ENCODE peak calls at places on chromosomes 6 and 20, in ten cellular contexts. D is effector memory CD4-positive, alpha-beta T cell; M is stimulated activated CD4-positive, alpha-beta T cell treated with anti-CD3 and anti-CD28 coated beads, Interleukin-1b, Interleukin-23, amount 100 ng/mL, for 4 hours; E is nucleus accumbens; O is T-helper 2 cell treated with Interferon-gamma antibody and Interleukin-4, amounts not matched to agents 5 μg/mL and 100 μg/mL, for 36 hours; B is SJSA1; Q is bronchial epithelial cell; A is heart left ventricle; U is germinal center; K is endothelial cell. J is an unnamed sample.

GRCh38 chr6:36245572-36246031 is 24.3 kb upstream of the PNPLA1 start:
- DNase-seq in E (no peak), U (peak; percentile 49), D (no peak), K (no peak), B (no peak), Q (no peak), O (no peak), A (no peak), M (no peak), J (no peak)

GRCh38 chr20:25310268-25310920 is 62.5 kb downstream of the PYGB start:
- DNase-seq in D (peak; percentile 7), U (no peak), O (peak; percentile 67), M (peak; percentile 8), E (peak; percentile 28), Q (peak; percentile 83), A (peak; percentile 65), B (peak; percentile 91), K (no peak), J (peak; percentile 38)

GRCh38 chr20:39263076-39263475 is 300.9 kb downstream of the DHX35 start:
- DNase-seq in Q (peak; percentile 41), U (no peak), E (no peak), D (no peak), O (no peak), K (no peak), M (no peak), A (no peak), B (no peak), J (no peak)

GRCh38 chr20:47642624-47643023 is 140.9 kb downstream of the NCOA3 start:
- DNase-seq in E (no peak), O (no peak), U (no peak), A (no peak), D (no peak), K (no peak), B (no peak), Q (no peak), M (no peak), J (no peak)

GRCh38 chr20:6489361-6490154 is 277.9 kb upstream of the BMP2 start:
- DNase-seq in A (no peak), U (no peak), D (no peak), B (no peak), M (no peak), Q (peak; percentile 65), E (no peak), O (no peak), K (no peak), J (no peak)

GRCh38 chr20:8305449-8305978 is 173.4 kb downstream of the PLCB1 start:
- DNase-seq in U (peak; percentile 42), B (peak; percentile 43), D (peak; percentile 50), Q (peak; percentile 67), A (peak; percentile 56), E (no peak), K (peak; percentile 49), M (peak; percentile 54), O (peak; percentile 59), J (no peak)

GRCh38 chr6:85620308-85620707 is 22.4 kb downstream of the SYNCRIP start:
- DNase-seq in O (no peak), A (no peak), Q (no peak), K (no peak), M (no peak), E (no peak), D (no peak), B (no peak), U (no peak), J (no peak)

GRCh38 chr6:28078836-28079235 is 1.5 kb upstream of the ZNF165 start:
- DNase-seq in K (no peak), M (no peak), A (no peak), E (no peak), Q (no peak), B (no peak), U (no peak), D (no peak), O (no peak), J (no peak)

GRCh38 chr6:43668151-43669028 is 19.2 kb downstream of the MRPS18A start:
- DNase-seq in M (peak; percentile 23), Q (peak; percentile 89), B (peak; percentile 61), A (peak; percentile 68), O (peak; percentile 35), D (no peak), K (peak; percentile 70), U (peak; percentile 77), E (peak; percentile 19), J (peak; percentile 62)

GRCh38 chr6:56837322-56837894 is 117.5 kb upstream of the BEND6 start:
- DNase-seq in K (no peak), E (no peak), D (no peak), A (no peak), U (no peak), M (no peak), O (no peak), B (no peak), Q (no peak), J (no peak)

GRCh38 chr6:42113929-42114636 is 28.3 kb downstream of the C6orf132 start:
- DNase-seq in A (no peak), K (no peak), O (no peak), B (no peak), U (no peak), E (no peak), M (no peak), Q (peak; percentile 33), D (no peak), J (no peak)

GRCh38 chr20:19412254-19412653 is 199.8 kb downstream of the SLC24A3 start:
- DNase-seq in A (no peak), M (no peak), U (no peak), Q (no peak), E (no peak), K (no peak), O (no peak), D (no peak), B (no peak), J (no peak)

GRCh38 chr6:121510568-121511177 is 75.2 kb downstream of the GJA1 start:
- DNase-seq in E (no peak), Q (peak; percentile 61), D (no peak), U (no peak), O (no peak), A (no peak), K (no peak), M (no peak), B (no peak), J (no peak)

GRCh38 chr6:108782231-108783041 is 65.8 kb upstream of the ARMC2 start:
- DNase-seq in A (peak; percentile 88), E (peak; percentile 70), M (peak; percentile 66), K (peak; percentile 70), Q (peak; percentile 89), U (peak; percentile 77), O (peak; percentile 69), D (peak; percentile 54), B (peak; percentile 81), J (peak; percentile 12)

GRCh38 chr6:136738178-136739057 is 53.9 kb downstream of the MAP3K5 start:
- DNase-seq in U (no peak), B (no peak), Q (no peak), D (no peak), E (no peak), M (no peak), O (no peak), K (no peak), A (no peak), J (no peak)

GRCh38 chr20:33130553-33130952 is 37.4 kb upstream of the BPIFA2 start:
- DNase-seq in O (no peak), A (no peak), Q (peak; percentile 97), D (no peak), K (no peak), U (no peak), M (no peak), E (no peak), B (peak; percentile 7), J (no peak)

GRCh38 chr6:150334790-150335783 is 33.7 kb upstream of the IYD start:
- DNase-seq in K (peak; percentile 57), E (peak; percentile 4), A (no peak), D (no peak), M (no peak), O (peak; percentile 7), Q (peak; percentile 78), U (peak; percentile 64), B (peak; percentile 51), J (no peak)

GRCh38 chr6:85390775-85391174 is 59.1 kb upstream of the NT5E start:
- DNase-seq in K (no peak), M (no peak), E (no peak), B (no peak), A (no peak), D (no peak), O (no peak), U (no peak), Q (peak; percentile 53), J (no peak)

GRCh38 chr20:53795170-53795569 is 201.5 kb upstream of the ZNF217 start:
- DNase-seq in K (no peak), Q (peak; percentile 66), U (no peak), M (no peak), D (no peak), A (no peak), E (no peak), B (no peak), O (no peak), J (no peak)

GRCh38 chr6:151036869-151037680 is 171.6 kb downstream of the MTHFD1L start:
- DNase-seq in A (no peak), Q (peak; percentile 90), M (no peak), E (no peak), O (peak; percentile 40), K (no peak), B (no peak), U (no peak), D (no peak), J (no peak)

GRCh38 chr6:54992789-54993188 is 146.2 kb downstream of the FAM83B start:
- DNase-seq in Q (peak; percentile 41), M (no peak), K (no peak), A (no peak), O (no peak), E (no peak), D (no peak), B (no peak), U (no peak), J (no peak)

GRCh38 chr20:9488063-9488462 is 26.3 kb upstream of the LAMP5 start:
- DNase-seq in U (no peak), E (no peak), A (no peak), D (no peak), K (no peak), O (no peak), Q (no peak), B (no peak), M (no peak), J (no peak)

GRCh38 chr20:39214778-39215177 is 252.6 kb downstream of the DHX35 start:
- DNase-seq in E (no peak), Q (no peak), O (no peak), M (no peak), D (no peak), K (no peak), B (no peak), A (no peak), U (no peak), J (no peak)

GRCh38 chr6:1762203-1762602 is 152.5 kb downstream of the FOXC1 start:
- DNase-seq in B (no peak), K (no peak), D (no peak), E (no peak), Q (peak; percentile 76), M (no peak), U (no peak), A (no peak), O (no peak), J (no peak)

GRCh38 chr20:39829255-39829654 is 859.8 kb downstream of the MAFB start:
- DNase-seq in B (no peak), U (no peak), M (no peak), A (no peak), Q (no peak), E (no peak), O (no peak), D (no peak), K (peak; percentile 23), J (no peak)

GRCh38 chr20:3935956-3936340 is 46.8 kb downstream of the PANK2 start:
- DNase-seq in Q (no peak), K (no peak), B (no peak), U (no peak), E (no peak), M (no peak), D (no peak), A (no peak), O (no peak), J (no peak)

GRCh38 chr6:151109361-151109760 is 130.4 kb upstream of the AKAP12 start:
- DNase-seq in A (no peak), B (peak; percentile 78), Q (no peak), K (no peak), U (no peak), D (no peak), O (no peak), E (no peak), M (no peak), J (no peak)

GRCh38 chr20:34023937-34024732 is 30.4 kb downstream of the RALY start:
- DNase-seq in E (no peak), U (no peak), O (no peak), Q (no peak), D (no peak), A (no peak), K (no peak), B (no peak), M (no peak), J (no peak)